ENCODE peak calls at places on chromosomes 16 and 17, in eight cellular contexts. One of them, this sample, is unnamed.

GRCh38 chr17:62615503-62615902 is 12.0 kb upstream of the MRC2 start:
- DNase-seq in thoracic aorta: no peak
- DNase-seq in heart right ventricle: no peak
- DNase-seq in AG04449: no peak
- DNase-seq in astrocyte of the spinal cord: no peak
- DNase-seq in ovary: no peak
- DNase-seq in mucosa of descending colon: no peak
- DNase-seq in fibroblast of lung: no peak
- DNase-seq in this sample: no peak

GRCh38 chr16:75385507-75386152 is 47.7 kb downstream of the CFDP1 start:
- DNase-seq in thoracic aorta: no peak
- DNase-seq in heart right ventricle: no peak
- DNase-seq in AG04449: peak; percentile 71
- DNase-seq in astrocyte of the spinal cord: peak; percentile 86
- DNase-seq in ovary: no peak
- DNase-seq in mucosa of descending colon: no peak
- DNase-seq in fibroblast of lung: peak; percentile 80
- DNase-seq in this sample: peak; percentile 95

GRCh38 chr16:70428178-70428998 is 10.5 kb downstream of the ST3GAL2 start:
- DNase-seq in thoracic aorta: peak; percentile 80
- DNase-seq in heart right ventricle: peak; percentile 96
- DNase-seq in AG04449: peak; percentile 66
- DNase-seq in astrocyte of the spinal cord: peak; percentile 94
- DNase-seq in ovary: peak; percentile 96
- DNase-seq in mucosa of descending colon: peak; percentile 95
- DNase-seq in fibroblast of lung: peak; percentile 96
- DNase-seq in this sample: peak; percentile 92

GRCh38 chr16:10878644-10879498 is 1.9 kb downstream of the CIITA start:
- DNase-seq in thoracic aorta: no peak
- DNase-seq in heart right ventricle: peak; percentile 50
- DNase-seq in AG04449: no peak
- DNase-seq in astrocyte of the spinal cord: peak; percentile 26
- DNase-seq in ovary: peak; percentile 17
- DNase-seq in mucosa of descending colon: peak; percentile 84
- DNase-seq in fibroblast of lung: peak; percentile 20
- DNase-seq in this sample: peak; percentile 47

GRCh38 chr17:79304907-79305306 is 230.3 kb downstream of the ENGASE start:
- DNase-seq in thoracic aorta: no peak
- DNase-seq in heart right ventricle: no peak
- DNase-seq in AG04449: no peak
- DNase-seq in astrocyte of the spinal cord: no peak
- DNase-seq in ovary: no peak
- DNase-seq in mucosa of descending colon: no peak
- DNase-seq in fibroblast of lung: no peak
- DNase-seq in this sample: no peak

GRCh38 chr17:43671075-43671692 is 9.5 kb upstream of the MEOX1 start:
- DNase-seq in thoracic aorta: no peak
- DNase-seq in heart right ventricle: no peak
- DNase-seq in AG04449: no peak
- DNase-seq in astrocyte of the spinal cord: no peak
- DNase-seq in ovary: no peak
- DNase-seq in mucosa of descending colon: no peak
- DNase-seq in fibroblast of lung: peak; percentile 30
- DNase-seq in this sample: no peak

GRCh38 chr17:16349461-16349860 is 3.8 kb downstream of the CENPV start:
- DNase-seq in thoracic aorta: no peak
- DNase-seq in heart right ventricle: no peak
- DNase-seq in AG04449: no peak
- DNase-seq in astrocyte of the spinal cord: no peak
- DNase-seq in ovary: no peak
- DNase-seq in mucosa of descending colon: no peak
- DNase-seq in fibroblast of lung: no peak
- DNase-seq in this sample: no peak

GRCh38 chr16:67268136-67268579 is 11.2 kb upstream of the PLEKHG4 start:
- DNase-seq in thoracic aorta: no peak
- DNase-seq in heart right ventricle: no peak
- DNase-seq in AG04449: no peak
- DNase-seq in astrocyte of the spinal cord: peak; percentile 90
- DNase-seq in ovary: no peak
- DNase-seq in mucosa of descending colon: peak; percentile 60
- DNase-seq in fibroblast of lung: peak; percentile 97
- DNase-seq in this sample: peak; percentile 84

GRCh38 chr16:72198021-72198420 is 26.1 kb upstream of the PMFBP1 start:
- DNase-seq in thoracic aorta: no peak
- DNase-seq in heart right ventricle: no peak
- DNase-seq in AG04449: peak; percentile 49
- DNase-seq in astrocyte of the spinal cord: peak; percentile 87
- DNase-seq in ovary: peak; percentile 28
- DNase-seq in mucosa of descending colon: no peak
- DNase-seq in fibroblast of lung: peak; percentile 73
- DNase-seq in this sample: peak; percentile 98

GRCh38 chr17:2693561-2694380 is 17.8 kb downstream of the CLUH start:
- DNase-seq in thoracic aorta: no peak
- DNase-seq in heart right ventricle: no peak
- DNase-seq in AG04449: no peak
- DNase-seq in astrocyte of the spinal cord: no peak
- DNase-seq in ovary: no peak
- DNase-seq in mucosa of descending colon: peak; percentile 49
- DNase-seq in fibroblast of lung: no peak
- DNase-seq in this sample: no peak

GRCh38 chr16:28110479-28110878 is 47.0 kb upstream of the GSG1L start:
- DNase-seq in thoracic aorta: no peak
- DNase-seq in heart right ventricle: no peak
- DNase-seq in AG04449: no peak
- DNase-seq in astrocyte of the spinal cord: no peak
- DNase-seq in ovary: no peak
- DNase-seq in mucosa of descending colon: no peak
- DNase-seq in fibroblast of lung: no peak
- DNase-seq in this sample: no peak

GRCh38 chr16:83510906-83511305 is 296.9 kb upstream of the HSBP1 start:
- DNase-seq in thoracic aorta: no peak
- DNase-seq in heart right ventricle: no peak
- DNase-seq in AG04449: no peak
- DNase-seq in astrocyte of the spinal cord: no peak
- DNase-seq in ovary: no peak
- DNase-seq in mucosa of descending colon: no peak
- DNase-seq in fibroblast of lung: no peak
- DNase-seq in this sample: no peak

GRCh38 chr16:27708651-27709050 is 158.7 kb downstream of the KATNIP start:
- DNase-seq in thoracic aorta: no peak
- DNase-seq in heart right ventricle: no peak
- DNase-seq in AG04449: no peak
- DNase-seq in astrocyte of the spinal cord: no peak
- DNase-seq in ovary: no peak
- DNase-seq in mucosa of descending colon: no peak
- DNase-seq in fibroblast of lung: no peak
- DNase-seq in this sample: no peak

GRCh38 chr16:18782697-18783429 is 7.3 kb downstream of the RPS15A start:
- DNase-seq in thoracic aorta: no peak
- DNase-seq in heart right ventricle: no peak
- DNase-seq in AG04449: no peak
- DNase-seq in astrocyte of the spinal cord: no peak
- DNase-seq in ovary: no peak
- DNase-seq in mucosa of descending colon: no peak
- DNase-seq in fibroblast of lung: no peak
- DNase-seq in this sample: no peak

GRCh38 chr17:66625321-66625767 is 209.6 kb upstream of the CACNG5 start:
- DNase-seq in thoracic aorta: no peak
- DNase-seq in heart right ventricle: no peak
- DNase-seq in AG04449: no peak
- DNase-seq in astrocyte of the spinal cord: peak; percentile 41
- DNase-seq in ovary: no peak
- DNase-seq in mucosa of descending colon: no peak
- DNase-seq in fibroblast of lung: peak; percentile 26
- DNase-seq in this sample: peak; percentile 62

GRCh38 chr17:48995871-48996695 is 1.1 kb upstream of the IGF2BP1 start:
- DNase-seq in thoracic aorta: no peak
- DNase-seq in heart right ventricle: no peak
- DNase-seq in AG04449: no peak
- DNase-seq in astrocyte of the spinal cord: peak; percentile 29
- DNase-seq in ovary: no peak
- DNase-seq in mucosa of descending colon: no peak
- DNase-seq in fibroblast of lung: no peak
- DNase-seq in this sample: no peak

GRCh38 chr17:48024149-48025039 is 13.2 kb downstream of the COPZ2 start:
- DNase-seq in thoracic aorta: no peak
- DNase-seq in heart right ventricle: peak; percentile 42
- DNase-seq in AG04449: no peak
- DNase-seq in astrocyte of the spinal cord: no peak
- DNase-seq in ovary: no peak
- DNase-seq in mucosa of descending colon: peak; percentile 83
- DNase-seq in fibroblast of lung: peak; percentile 61
- DNase-seq in this sample: no peak

GRCh38 chr16:22296225-22297113 is 740 bp upstream of the POLR3E start:
- DNase-seq in thoracic aorta: no peak
- DNase-seq in heart right ventricle: no peak
- DNase-seq in AG04449: no peak
- DNase-seq in astrocyte of the spinal cord: peak; percentile 24
- DNase-seq in ovary: no peak
- DNase-seq in mucosa of descending colon: no peak
- DNase-seq in fibroblast of lung: no peak
- DNase-seq in this sample: no peak

GRCh38 chr16:19840524-19841110 is 44.0 kb downstream of the GPRC5B start:
- DNase-seq in thoracic aorta: no peak
- DNase-seq in heart right ventricle: no peak
- DNase-seq in AG04449: no peak
- DNase-seq in astrocyte of the spinal cord: no peak
- DNase-seq in ovary: no peak
- DNase-seq in mucosa of descending colon: no peak
- DNase-seq in fibroblast of lung: no peak
- DNase-seq in this sample: no peak

GRCh38 chr17:46916211-46916610 is 6.7 kb upstream of the GOSR2 start:
- DNase-seq in thoracic aorta: no peak
- DNase-seq in heart right ventricle: no peak
- DNase-seq in AG04449: no peak
- DNase-seq in astrocyte of the spinal cord: no peak
- DNase-seq in ovary: no peak
- DNase-seq in mucosa of descending colon: no peak
- DNase-seq in fibroblast of lung: peak; percentile 36
- DNase-seq in this sample: peak; percentile 8

GRCh38 chr16:83233153-83233552 is 574.6 kb upstream of the HSBP1 start:
- DNase-seq in thoracic aorta: no peak
- DNase-seq in heart right ventricle: no peak
- DNase-seq in AG04449: no peak
- DNase-seq in astrocyte of the spinal cord: peak; percentile 36
- DNase-seq in ovary: no peak
- DNase-seq in mucosa of descending colon: no peak
- DNase-seq in fibroblast of lung: peak; percentile 70
- DNase-seq in this sample: peak; percentile 57

GRCh38 chr16:52581530-52581929 is 34.6 kb upstream of the TOX3 start:
- DNase-seq in thoracic aorta: no peak
- DNase-seq in heart right ventricle: no peak
- DNase-seq in AG04449: no peak
- DNase-seq in astrocyte of the spinal cord: no peak
- DNase-seq in ovary: no peak
- DNase-seq in mucosa of descending colon: no peak
- DNase-seq in fibroblast of lung: no peak
- DNase-seq in this sample: no peak

GRCh38 chr16:80993293-80993691 is 13.4 kb downstream of the CMC2 start:
- DNase-seq in thoracic aorta: no peak
- DNase-seq in heart right ventricle: no peak
- DNase-seq in AG04449: peak; percentile 87
- DNase-seq in astrocyte of the spinal cord: peak; percentile 90
- DNase-seq in ovary: no peak
- DNase-seq in mucosa of descending colon: no peak
- DNase-seq in fibroblast of lung: peak; percentile 98
- DNase-seq in this sample: peak; percentile 96

DNA sequence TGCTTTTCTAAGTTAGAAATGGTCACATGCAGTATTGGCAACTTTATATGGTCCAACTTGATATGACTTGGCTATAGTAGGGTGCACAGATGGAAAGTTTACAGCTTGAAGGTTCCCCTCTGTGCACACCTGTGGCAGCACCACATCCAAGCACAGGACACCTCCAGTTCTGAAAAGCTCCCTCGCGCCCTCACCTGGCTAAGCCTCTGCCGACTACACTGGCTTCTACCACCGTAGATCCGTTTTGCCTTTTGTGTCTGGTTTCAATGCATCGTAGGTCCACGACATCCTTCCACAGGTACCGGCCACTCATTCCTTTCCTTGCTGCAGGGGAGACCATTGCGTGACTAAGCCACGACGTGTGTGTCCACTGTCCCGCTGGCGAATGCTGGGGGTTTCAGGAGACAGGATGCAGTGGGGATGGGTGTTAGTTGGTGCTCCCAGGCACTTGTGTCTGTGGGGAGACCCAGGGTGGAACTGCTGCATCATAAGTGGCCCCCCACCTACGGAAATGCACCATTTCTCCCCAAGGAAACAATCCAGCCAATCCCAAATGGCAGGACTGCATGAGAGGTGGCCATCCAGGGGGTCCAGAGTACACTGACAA is 4.9 kb upstream of the RASD1 start:
- DNase-seq in thoracic aorta: no peak
- DNase-seq in heart right ventricle: no peak
- DNase-seq in AG04449: no peak
- DNase-seq in astrocyte of the spinal cord: no peak
- DNase-seq in ovary: no peak
- DNase-seq in mucosa of descending colon: no peak
- DNase-seq in fibroblast of lung: no peak
- DNase-seq in this sample: no peak
- TF ChIP-seq CTCF in thoracic aorta: no peak
- TF ChIP-seq CTCF in heart right ventricle: no peak
- TF ChIP-seq CTCF in AG04449: peak; percentile 39
- TF ChIP-seq CTCF in astrocyte of the spinal cord: no peak
- TF ChIP-seq CTCF in ovary: no peak
- TF ChIP-seq CTCF in mucosa of descending colon: no peak
- TF ChIP-seq CTCF in fibroblast of lung: no peak
- TF ChIP-seq CTCF in this sample: no peak

GRCh38 chr16:15970743-15971434 is 21.5 kb downstream of the ABCC1 start:
- DNase-seq in thoracic aorta: no peak
- DNase-seq in heart right ventricle: no peak
- DNase-seq in AG04449: no peak
- DNase-seq in astrocyte of the spinal cord: no peak
- DNase-seq in ovary: no peak
- DNase-seq in mucosa of descending colon: no peak
- DNase-seq in fibroblast of lung: no peak
- DNase-seq in this sample: no peak
- H3K4me3 ChIP-seq in thoracic aorta: no peak overlapping the region
- H3K4me3 ChIP-seq in heart right ventricle: no peak overlapping the region
- H3K4me3 ChIP-seq in AG04449: no peak overlapping the region
- H3K4me3 ChIP-seq in astrocyte of the spinal cord: no peak overlapping the region
- H3K4me3 ChIP-seq in ovary: no peak overlapping the region
- H3K4me3 ChIP-seq in mucosa of descending colon: no peak overlapping the region
- H3K4me3 ChIP-seq in fibroblast of lung: no peak overlapping the region
- H3K4me3 ChIP-seq in this sample: no peak overlapping the region

GRCh38 chr17:35825206-35825605 is 15.9 kb downstream of the TAF15 start:
- DNase-seq in thoracic aorta: no peak
- DNase-seq in heart right ventricle: no peak
- DNase-seq in AG04449: no peak
- DNase-seq in astrocyte of the spinal cord: no peak
- DNase-seq in ovary: no peak
- DNase-seq in mucosa of descending colon: no peak
- DNase-seq in fibroblast of lung: no peak
- DNase-seq in this sample: no peak
- TF ChIP-seq CTCF in thoracic aorta: no peak
- TF ChIP-seq CTCF in heart right ventricle: no peak
- TF ChIP-seq CTCF in AG04449: no peak
- TF ChIP-seq CTCF in astrocyte of the spinal cord: no peak
- TF ChIP-seq CTCF in ovary: no peak
- TF ChIP-seq CTCF in mucosa of descending colon: no peak
- TF ChIP-seq CTCF in fibroblast of lung: no peak
- TF ChIP-seq CTCF in this sample: no peak

GRCh38 chr16:87881327-87882200 is 12.3 kb upstream of the SLC7A5 start:
- DNase-seq in thoracic aorta: no peak
- DNase-seq in heart right ventricle: no peak
- DNase-seq in AG04449: no peak
- DNase-seq in astrocyte of the spinal cord: no peak
- DNase-seq in ovary: no peak
- DNase-seq in mucosa of descending colon: no peak
- DNase-seq in fibroblast of lung: no peak
- DNase-seq in this sample: peak; percentile 30
- H3K4me3 ChIP-seq in thoracic aorta: no peak overlapping the region
- H3K4me3 ChIP-seq in heart right ventricle: no peak overlapping the region
- H3K4me3 ChIP-seq in AG04449: no peak overlapping the region
- H3K4me3 ChIP-seq in astrocyte of the spinal cord: no peak overlapping the region
- H3K4me3 ChIP-seq in ovary: no peak overlapping the region
- H3K4me3 ChIP-seq in mucosa of descending colon: no peak overlapping the region
- H3K4me3 ChIP-seq in fibroblast of lung: no peak overlapping the region
- H3K4me3 ChIP-seq in this sample: no peak overlapping the region

This sample was measured in choroid plexus epithelial cell.